ENCODE peak calls at places on chromosome 17, in nine cellular contexts. G is astrocyte of the cerebellum, L is foreskin fibroblast, W is lower leg skin, E is tibial nerve, N is adrenal gland, S is left ventricle myocardium inferior, M is choroid plexus epithelial cell, H is AG10803. Z is an unnamed sample.

GRCh38 chr17:39617446-39618251 is 9.1 kb upstream of the PPP1R1B start:
- DNase-seq in G (no peak), L (peak), W (peak), E (peak), N (peak), S (peak), M (no peak), H (peak), Z (peak)

GRCh38 chr17:19812407-19812806 is 55.3 kb downstream of the ULK2 start:
- DNase-seq in G (no peak), L (peak), W (no peak), E (no peak), N (no peak), S (no peak), M (peak), H (no peak), Z (no peak)

GRCh38 chr17:20280832-20281231 is 186.5 kb downstream of the LGALS9B start:
- DNase-seq in G (no peak), L (no peak), W (no peak), E (no peak), N (no peak), S (no peak), M (no peak), H (no peak), Z (no peak)

GRCh38 chr17:66691644-66692500 is 143.0 kb upstream of the CACNG5 start:
- DNase-seq in G (peak), L (peak), W (no peak), E (peak), N (peak), S (no peak), M (peak), H (no peak), Z (no peak)

GRCh38 chr17:42674755-42675347 is 1.9 kb downstream of the PLEKHH3 start:
- DNase-seq in G (no peak), L (no peak), W (no peak), E (no peak), N (no peak), S (no peak), M (no peak), H (no peak), Z (no peak)

GRCh38 chr17:77770331-77771105 is 188.0 kb upstream of the TNRC6C start:
- DNase-seq in G (peak), L (peak), W (no peak), E (no peak), N (no peak), S (no peak), M (peak), H (peak), Z (no peak)

GRCh38 chr17:12020595-12021590 is at the start of gene MAP2K4:
- DNase-seq in G (peak), L (peak), W (peak), E (peak), N (peak), S (peak), M (peak), H (peak), Z (peak)

GRCh38 chr17:5431929-5432556 is 6.9 kb downstream of the C1QBP start:
- DNase-seq in G (no peak), L (no peak), W (no peak), E (no peak), N (no peak), S (no peak), M (no peak), H (no peak), Z (no peak)

GRCh38 chr17:54744750-54745149 is 155.9 kb upstream of the TOM1L1 start:
- DNase-seq in G (no peak), L (no peak), W (no peak), E (no peak), N (no peak), S (no peak), M (no peak), H (no peak), Z (no peak)

GRCh38 chr17:54745862-54746261 is 154.8 kb upstream of the TOM1L1 start:
- DNase-seq in G (no peak), L (no peak), W (no peak), E (no peak), N (no peak), S (no peak), M (no peak), H (no peak), Z (no peak)

GRCh38 chr17:54745239-54745638 is 155.4 kb upstream of the TOM1L1 start:
- DNase-seq in G (no peak), L (no peak), W (no peak), E (no peak), N (no peak), S (no peak), M (no peak), H (no peak), Z (no peak)

GRCh38 chr17:54754560-54754959 is 146.1 kb upstream of the TOM1L1 start:
- DNase-seq in G (no peak), L (no peak), W (no peak), E (no peak), N (no peak), S (no peak), M (no peak), H (no peak), Z (no peak)

DNA sequence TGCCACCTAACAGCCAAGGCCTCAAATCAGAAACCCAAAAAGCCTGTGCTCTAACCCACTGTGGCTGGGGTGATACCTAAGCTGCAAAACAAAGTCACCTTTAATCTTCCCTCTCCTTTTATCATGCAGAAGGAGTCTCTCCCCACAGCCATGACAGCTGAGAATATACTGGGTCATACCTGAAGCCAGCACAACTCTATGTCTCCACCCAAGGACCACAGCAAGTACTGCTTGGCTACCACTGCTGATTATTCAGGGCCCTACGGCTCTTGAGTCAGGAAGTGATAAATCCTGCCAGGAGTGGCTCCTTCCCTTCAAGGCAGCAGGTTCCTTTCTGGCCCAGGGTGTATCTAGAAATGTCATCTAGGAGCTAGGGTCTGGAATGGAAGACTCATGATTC is 151.5 kb upstream of the TOM1L1 start:
- DNase-seq in G (no peak), L (no peak), W (no peak), E (no peak), N (no peak), S (no peak), M (no peak), H (no peak), Z (no peak)
- TF ChIP-seq CTCF in G (no peak), L (no peak), W (no peak), E (no peak), N (no peak), S (no peak), M (no peak), H (no peak), Z (no peak)

GRCh38 chr17:53033297-53033696 is 789.4 kb upstream of the KIF2B start:
- DNase-seq in G (no peak), L (no peak), W (no peak), E (no peak), N (no peak), S (no peak), M (no peak), H (no peak), Z (no peak)

DNA sequence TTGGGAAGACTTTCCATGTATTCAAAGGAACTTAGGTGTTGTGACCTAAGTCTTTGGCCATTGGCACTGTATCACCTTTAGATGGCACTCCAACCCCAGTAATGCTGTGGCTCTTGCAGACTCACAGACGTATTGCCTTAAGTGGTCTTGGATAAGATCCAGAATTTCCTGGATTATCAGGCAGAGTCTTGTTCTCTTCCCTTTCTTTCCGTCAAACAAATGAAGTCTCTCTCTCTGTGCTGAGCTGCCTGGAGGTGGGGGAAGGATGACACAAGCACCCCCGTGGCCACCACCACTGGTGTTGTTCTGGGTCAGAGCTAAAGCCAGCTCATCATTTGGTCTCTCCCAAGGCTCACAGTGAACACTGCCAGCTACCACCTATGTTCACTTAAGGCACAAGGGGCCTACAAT is 789.9 kb upstream of the KIF2B start:
- DNase-seq in G (peak), L (no peak), W (no peak), E (no peak), N (no peak), S (no peak), M (peak), H (no peak), Z (peak)
- TF ChIP-seq CTCF in G (peak), L (no peak), W (no peak), E (no peak), N (no peak), S (no peak), M (no peak), H (no peak), Z (peak)

GRCh38 chr17:8189711-8190477 is at the start of gene BORCS6:
- DNase-seq in G (peak), L (peak), W (peak), E (peak), N (peak), S (peak), M (peak), H (peak), Z (peak)
- TF ChIP-seq CTCF in G (no peak), L (no peak), W (no peak), E (no peak), N (no peak), S (peak), M (peak), H (no peak), Z (no peak)

GRCh38 chr17:7130626-7131467 is 16.2 kb upstream of the ASGR2 start:
- DNase-seq in G (no peak), L (no peak), W (no peak), E (no peak), N (no peak), S (no peak), M (peak), H (no peak), Z (no peak)

GRCh38 chr17:7136266-7136877 is 21.8 kb upstream of the ASGR2 start:
- DNase-seq in G (peak), L (peak), W (peak), E (peak), N (peak), S (peak), M (peak), H (peak), Z (peak)

GRCh38 chr17:7132511-7133094 is 18.0 kb upstream of the ASGR2 start:
- DNase-seq in G (no peak), L (no peak), W (no peak), E (no peak), N (no peak), S (no peak), M (peak), H (no peak), Z (peak)

GRCh38 chr17:7133916-7134315 is 19.3 kb upstream of the ASGR2 start:
- DNase-seq in G (no peak), L (no peak), W (no peak), E (no peak), N (no peak), S (no peak), M (no peak), H (no peak), Z (no peak)

DNA sequence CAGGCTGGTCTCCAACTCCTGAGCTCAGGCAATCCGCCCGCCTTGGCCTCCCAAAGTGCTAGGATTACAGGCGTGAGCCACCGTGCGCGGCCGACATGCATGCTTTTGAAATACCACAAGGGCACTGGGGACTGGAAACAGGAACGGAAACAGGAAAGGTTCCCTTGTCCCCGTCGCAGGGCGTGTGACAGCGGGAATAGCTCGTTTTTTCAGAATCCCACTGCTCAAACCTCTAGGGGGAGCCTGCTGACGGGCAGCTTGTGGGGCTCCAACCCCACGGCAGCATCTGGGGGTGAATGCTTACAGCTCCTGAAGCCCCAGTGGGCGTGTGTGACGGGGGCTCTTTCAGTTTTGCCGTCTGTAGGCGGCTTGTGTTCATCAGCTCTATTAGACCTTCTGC is 18.8 kb upstream of the ASGR2 start:
- DNase-seq in G (no peak), L (no peak), W (no peak), E (no peak), N (peak), S (peak), M (no peak), H (no peak), Z (peak)
- TF ChIP-seq CTCF in G (peak), L (peak), W (no peak), E (no peak), N (peak), S (no peak), M (peak), H (peak), Z (peak)

GRCh38 chr17:38561416-38562214 is 44.1 kb downstream of the SRCIN1 start:
- DNase-seq in G (no peak), L (no peak), W (no peak), E (no peak), N (no peak), S (no peak), M (no peak), H (no peak), Z (peak)
- TF ChIP-seq CTCF in G (no peak), L (no peak), W (no peak), E (no peak), N (no peak), S (no peak), M (no peak), H (no peak), Z (peak)

DNA sequence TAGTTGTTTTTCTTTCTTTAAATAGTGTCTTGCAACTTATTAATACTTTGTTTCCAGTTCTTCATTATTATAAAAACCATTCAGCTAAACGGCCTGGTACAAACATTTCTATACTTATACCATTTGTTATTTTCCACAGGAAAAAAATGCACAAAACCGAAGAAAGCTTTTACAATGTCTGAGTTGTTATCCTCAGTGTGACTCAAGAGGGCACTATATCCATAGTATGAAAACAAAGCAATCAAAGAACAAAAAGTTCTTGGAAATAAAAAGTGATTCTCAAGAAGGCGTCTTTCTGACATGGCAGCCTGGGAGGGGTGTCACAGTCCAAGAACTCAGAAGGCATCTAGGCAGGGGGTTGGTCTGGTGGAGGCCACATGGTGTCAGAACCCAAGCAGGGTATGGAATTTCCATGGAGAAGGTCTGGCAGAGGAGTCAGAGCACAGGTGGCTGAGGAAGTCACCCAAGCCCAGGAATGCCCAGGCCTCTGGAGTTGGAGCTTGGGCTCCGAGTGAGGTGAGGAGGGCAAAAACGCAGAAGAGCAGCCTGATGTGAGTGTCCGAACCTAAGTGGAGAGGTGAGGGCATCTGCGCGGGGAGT is 70.9 kb upstream of the ATP2A3 start:
- DNase-seq in G (no peak), L (no peak), W (no peak), E (no peak), N (no peak), S (no peak), M (peak), H (no peak), Z (no peak)
- TF ChIP-seq CTCF in G (no peak), L (no peak), W (no peak), E (no peak), N (no peak), S (no peak), M (peak), H (no peak), Z (no peak)

DNA sequence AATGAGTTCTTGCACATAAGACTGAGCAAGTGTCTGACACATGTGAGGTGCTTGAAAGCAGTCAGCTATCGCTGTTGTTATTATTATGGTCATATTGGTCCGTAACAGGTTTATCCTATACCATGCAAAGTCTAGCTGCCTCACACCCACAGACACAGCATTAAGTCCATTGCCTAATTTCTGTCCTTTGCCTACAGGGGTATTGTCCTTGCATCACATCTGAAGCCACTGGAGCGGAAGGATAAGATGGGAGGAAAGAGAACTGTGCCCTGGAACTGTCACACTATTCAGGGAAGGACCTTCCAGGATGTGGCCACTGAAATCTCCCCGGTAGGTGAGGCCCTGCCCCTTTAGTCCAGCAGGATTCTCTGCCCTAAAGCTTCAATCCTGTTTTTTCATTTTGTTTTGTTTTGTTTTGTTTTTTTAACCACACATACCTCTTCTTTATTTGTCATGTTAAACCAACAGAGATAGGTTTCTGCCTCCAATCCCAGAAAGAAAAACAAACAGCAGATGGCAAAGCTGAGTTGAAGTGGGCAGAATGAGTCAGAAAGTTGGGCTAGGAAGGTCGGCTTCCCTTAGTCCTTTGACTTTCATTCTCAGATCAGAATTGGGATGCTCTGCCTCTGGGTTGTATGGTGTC is 2.2 kb upstream of the EFTUD2 start:
- DNase-seq in G (no peak), L (peak), W (no peak), E (no peak), N (no peak), S (no peak), M (peak), H (peak), Z (no peak)
- TF ChIP-seq CTCF in G (peak), L (peak), W (no peak), E (no peak), N (no peak), S (no peak), M (peak), H (peak), Z (no peak)